ENCODE peak calls at places on chromosomes 7 and 10, in nine cellular contexts. M, H, R, L, C, S, V, U and O are unnamed samples.

GRCh38 chr7:116025098-116025809 is 5.3 kb downstream of the TFEC start:
- DNase-seq in V (peak), U (peak), H (peak), C (no peak), M (no peak), S (no peak), L (no peak), R (no peak), O (peak)

GRCh38 chr10:103750836-103751235 is 104.5 kb downstream of the SH3PXD2A start:
- DNase-seq in S (no peak), U (no peak), L (no peak), C (no peak), R (no peak), V (no peak), H (no peak), M (no peak), O (no peak)

GRCh38 chr7:22992874-22993840 is 20.8 kb downstream of the HYCC1 start:
- DNase-seq in R (no peak), H (peak), U (no peak), S (no peak), L (no peak), C (no peak), V (no peak), M (no peak), O (no peak)

GRCh38 chr10:27345455-27345909 is 104.9 kb upstream of the ACBD5 start:
- DNase-seq in V (no peak), R (no peak), C (no peak), S (no peak), M (no peak), L (no peak), H (no peak), U (no peak), O (no peak)

GRCh38 chr7:86778271-86778670 is 134.6 kb downstream of the GRM3 start:
- DNase-seq in H (no peak), U (no peak), L (no peak), S (no peak), R (no peak), M (no peak), C (no peak), V (no peak), O (no peak)

GRCh38 chr7:27095050-27095896 is 527 bp downstream of the HOXA1 start:
- DNase-seq in C (no peak), U (peak), H (no peak), S (no peak), V (peak), R (peak), L (no peak), M (peak), O (no peak)

GRCh38 chr10:116030576-116030975 is 242.4 kb downstream of the GFRA1 start:
- DNase-seq in L (no peak), V (no peak), C (no peak), S (no peak), U (no peak), R (no peak), H (no peak), M (no peak), O (no peak)

GRCh38 chr7:134016223-134016941 is 110.8 kb upstream of the LRGUK start:
- DNase-seq in S (no peak), C (peak), M (no peak), H (peak), U (peak), R (no peak), L (no peak), V (peak), O (no peak)

GRCh38 chr10:127485153-127485857 is 63.8 kb upstream of the NPS start:
- DNase-seq in U (peak), M (no peak), H (peak), S (no peak), L (no peak), V (peak), C (peak), R (no peak), O (peak)

GRCh38 chr7:33142585-33142984 is 13.2 kb downstream of the BBS9 start:
- DNase-seq in S (no peak), R (no peak), L (no peak), V (no peak), M (no peak), H (no peak), C (no peak), U (no peak), O (no peak)

GRCh38 chr7:137130751-137131158 is 212.8 kb downstream of the PTN start:
- DNase-seq in L (no peak), S (no peak), C (no peak), H (peak), U (peak), M (no peak), R (no peak), V (peak), O (peak)

GRCh38 chr7:36208997-36209813 is 56.2 kb downstream of the EEPD1 start:
- DNase-seq in C (no peak), V (no peak), U (no peak), L (no peak), H (peak), M (peak), R (no peak), S (no peak), O (no peak)

GRCh38 chr7:32561613-32562012 is 66.3 kb downstream of the AVL9 start:
- DNase-seq in S (no peak), H (no peak), M (no peak), U (no peak), C (no peak), L (no peak), R (no peak), V (no peak), O (no peak)

GRCh38 chr7:39609084-39609461 is 14.3 kb upstream of the RALA start:
- DNase-seq in S (no peak), V (peak), C (no peak), M (no peak), H (peak), R (no peak), U (peak), L (no peak), O (peak)

GRCh38 chr7:135979674-135980660 is 2.8 kb upstream of the MTPN start:
- DNase-seq in V (peak), R (no peak), M (no peak), U (peak), H (peak), C (no peak), S (no peak), L (no peak), O (peak)

GRCh38 chr10:125159932-125160855 is at the start of gene CTBP2:
- DNase-seq in C (peak), S (no peak), V (peak), M (peak), U (no peak), R (peak), H (peak), L (peak), O (peak)

GRCh38 chr10:81081887-81082620 is 544.4 kb downstream of the SH2D4B start:
- DNase-seq in V (no peak), S (no peak), H (no peak), L (no peak), U (peak), C (no peak), M (no peak), R (no peak), O (no peak)
- TF ChIP-seq CTCF in V (no peak), S (no peak), H (no peak), L (no peak), U (peak), C (no peak), M (no peak), R (no peak), O (no peak)

DNA sequence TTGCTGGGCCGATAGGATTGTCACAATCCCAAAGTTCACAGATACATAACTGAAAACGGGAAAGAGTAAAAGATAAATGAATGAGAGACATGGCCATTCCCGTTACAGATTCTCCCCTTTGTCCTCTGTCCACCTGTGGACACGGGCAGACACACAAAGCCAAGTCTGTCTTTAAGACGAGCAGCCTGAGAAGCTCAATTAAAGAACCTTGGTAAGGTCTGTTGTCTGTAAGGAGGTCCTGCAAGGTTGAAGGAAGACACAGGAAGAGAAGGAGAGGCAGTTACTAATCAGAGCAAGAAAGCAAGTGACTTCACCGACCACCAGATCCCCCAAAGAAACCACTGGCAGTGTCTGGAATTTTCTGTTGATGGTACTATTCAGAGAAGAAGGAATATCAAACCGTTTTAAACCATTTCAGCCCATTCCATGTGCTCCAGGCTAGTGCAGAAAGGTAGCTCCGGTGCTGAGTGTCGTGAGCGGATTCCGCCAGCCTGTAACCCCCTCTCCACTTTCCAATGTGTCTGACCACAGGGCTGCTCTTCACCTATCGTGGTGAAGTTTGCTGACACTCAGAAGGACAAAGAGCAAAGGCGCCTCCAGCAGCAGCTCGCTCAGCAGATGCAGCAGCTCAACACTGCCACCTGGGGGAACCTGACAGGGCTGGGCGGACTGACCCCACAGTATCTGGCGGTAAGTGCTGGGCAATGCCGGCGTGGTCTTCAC is 252.6 kb downstream of the CELF2 start:
- DNase-seq in M (peak), S (no peak), U (peak), L (peak), V (peak), H (peak), C (peak), R (peak), O (peak)
- TF ChIP-seq CTCF in M (peak), S (no peak), U (peak), L (peak), V (peak), H (peak), C (peak), R (peak), O (peak)

DNA sequence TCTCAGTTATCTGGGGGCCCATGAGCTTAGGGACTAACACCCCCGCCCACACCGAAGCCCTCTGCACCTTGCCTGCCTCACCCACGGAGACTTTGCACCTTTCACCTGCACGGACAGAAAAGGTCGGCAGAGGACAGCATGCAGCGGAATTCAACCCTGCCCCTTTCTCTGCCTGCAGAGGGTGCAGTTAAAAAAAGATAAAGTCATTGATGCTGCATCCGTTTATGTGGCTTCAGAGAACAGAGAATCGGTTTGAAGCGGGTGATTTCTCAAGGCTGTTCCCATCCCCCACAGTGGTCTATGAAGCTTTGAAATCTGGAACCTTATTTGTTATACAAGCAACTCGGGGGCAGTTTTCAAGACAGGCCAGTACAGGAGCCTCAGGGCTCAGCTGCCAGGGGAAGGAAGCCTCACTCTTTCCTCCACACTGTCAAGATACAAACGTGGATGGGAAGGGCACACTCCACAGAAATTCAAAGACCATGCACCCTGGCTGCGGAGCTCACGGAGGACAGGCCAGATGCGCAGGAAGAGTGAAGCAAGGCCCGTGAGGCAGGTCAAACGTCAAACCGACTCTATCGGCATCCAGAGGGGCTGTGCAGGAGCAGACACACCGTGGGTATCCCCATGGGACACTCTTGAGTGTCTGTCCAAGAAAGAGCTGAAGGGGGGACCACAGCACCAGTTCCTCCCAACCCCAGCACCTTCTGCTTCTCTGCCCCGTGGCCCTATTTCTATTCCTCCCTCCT is 66.3 kb downstream of the INSIG1 start:
- DNase-seq in H (no peak), L (no peak), C (no peak), S (no peak), U (no peak), V (no peak), R (no peak), M (no peak), O (no peak)
- TF ChIP-seq CTCF in H (no peak), L (no peak), C (no peak), S (no peak), U (no peak), V (no peak), R (no peak), M (no peak), O (no peak)

GRCh38 chr7:12373580-12374263 is 29.9 kb downstream of the VWDE start:
- DNase-seq in V (no peak), C (no peak), L (no peak), S (no peak), R (no peak), U (no peak), M (no peak), H (peak), O (no peak)
- TF ChIP-seq CTCF in V (no peak), C (no peak), L (no peak), S (no peak), R (no peak), U (no peak), M (no peak), H (no peak), O (no peak)

DNA sequence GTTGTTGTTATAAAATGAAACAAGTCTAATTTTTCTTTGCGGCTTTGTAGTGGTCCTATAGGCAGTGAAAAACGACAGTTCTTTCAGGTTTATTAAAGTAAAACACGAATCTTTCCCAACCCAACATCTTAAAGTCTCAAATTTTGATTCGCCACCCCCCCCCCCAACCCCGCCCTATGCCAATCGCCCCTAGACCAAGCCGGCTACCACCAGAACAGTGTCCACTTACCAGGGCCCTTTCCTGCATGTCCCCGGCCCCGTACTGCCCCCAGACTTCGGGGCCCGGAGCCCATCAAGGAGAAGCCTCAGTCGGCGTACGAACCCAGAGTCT is 335 bp upstream of the CHCHD1 start:
- DNase-seq in C (no peak), L (no peak), H (no peak), U (no peak), M (no peak), S (no peak), R (no peak), V (no peak), O (no peak)
- TF ChIP-seq CTCF in C (no peak), L (no peak), H (no peak), U (no peak), M (no peak), S (no peak), R (no peak), V (no peak), O (no peak)